ENCODE peak calls at places on chromosomes 13 and 19, in eight cellular contexts. A is stimulated activated CD4-positive, alpha-beta T cell treated with anti-CD3 and anti-CD28 coated beads, TNF-alpha, amount 100 ng/mL, for 48 hours; S is RCC 7860; E is caudate nucleus; O is RWPE2; Z is glutamatergic neuron; N is body of pancreas; U is NCI-H2171. Q is an unnamed sample.
A peak's percentile ranks its signal among the peaks of the same experiment; 100 is the strongest.

GRCh38 chr19:23440207-23440606 is 44.9 kb upstream of the ZNF91 start:
- DNase-seq in S (no peak), E (no peak), Z (no peak), O (no peak), N (no peak), A (no peak), U (no peak), Q (peak; percentile 14)

GRCh38 chr19:35963514-35963913 is 27.3 kb downstream of the LRFN3 start:
- DNase-seq in S (no peak), N (peak; percentile 51), Z (no peak), A (no peak), E (no peak), O (no peak), U (no peak), Q (peak; percentile 56)

GRCh38 chr19:13984875-13985741 is 21.0 kb downstream of the RFX1 start:
- DNase-seq in Z (no peak), O (no peak), N (no peak), A (no peak), E (no peak), U (no peak), S (no peak), Q (no peak)

GRCh38 chr19:15479391-15480345 is at the start of gene PGLYRP2:
- DNase-seq in E (no peak), N (peak; percentile 46), A (no peak), U (no peak), S (no peak), O (no peak), Z (no peak), Q (peak; percentile 10)

GRCh38 chr13:101881593-101881992 is 429.1 kb downstream of the ITGBL1 start:
- DNase-seq in N (no peak), Z (peak; percentile 25), U (no peak), E (no peak), O (no peak), S (no peak), A (no peak), Q (no peak)

GRCh38 chr13:62014299-62014698 is 598.6 kb upstream of the PCDH20 start:
- DNase-seq in N (no peak), E (no peak), O (no peak), S (no peak), A (no peak), U (no peak), Z (no peak), Q (peak; percentile 72)

GRCh38 chr13:21130116-21130515 is 46.2 kb downstream of the SKA3 start:
- DNase-seq in S (no peak), A (no peak), E (no peak), O (no peak), Z (no peak), N (no peak), U (no peak), Q (no peak)

GRCh38 chr19:13189600-13189999 is 39.4 kb downstream of the IER2 start:
- DNase-seq in N (no peak), O (no peak), U (no peak), A (no peak), Z (no peak), E (no peak), S (no peak), Q (no peak)

GRCh38 chr13:39542361-39542760 is 60.6 kb downstream of the LHFPL6 start:
- DNase-seq in U (no peak), Z (no peak), S (no peak), O (no peak), A (no peak), N (no peak), E (no peak), Q (no peak)

GRCh38 chr13:30708541-30708940 is 26.8 kb upstream of the ALOX5AP start:
- DNase-seq in E (no peak), A (no peak), U (no peak), S (no peak), N (no peak), O (no peak), Z (no peak), Q (no peak)

GRCh38 chr13:75101997-75102720 is 379.8 kb downstream of the TBC1D4 start:
- DNase-seq in Z (peak; percentile 20), A (no peak), N (no peak), O (no peak), S (no peak), E (no peak), U (no peak), Q (no peak)

GRCh38 chr13:107210216-107211010 is 642.5 kb upstream of the ARGLU1 start:
- DNase-seq in A (no peak), E (no peak), N (no peak), Z (no peak), O (no peak), S (no peak), U (no peak), Q (no peak)

Q was measured in HT-29.